ENCODE peak calls at places on chromosome 1, in seven cellular contexts. E is MV-4-11; I is HS-5; C is NCI-H1417; N is activated naive CD8-positive, alpha-beta T cell treated with anti-CD3 and anti-CD28 coated beads, Interleukin-2, amount 10 ng/mL, durations not matched to agents 7 days and 5 days; J is activated CD8-positive, alpha-beta memory T cell treated with anti-CD3 and anti-CD28 coated beads for 1 hour; F is esophagus squamous epithelium. S is an unnamed sample.
A peak's percentile ranks its signal among the peaks of the same experiment; 100 is the strongest.

GRCh38 chr1:8090241-8090702 is 64.2 kb upstream of the ERRFI1 start:
- DNase-seq in J (no peak), E (no peak), C (no peak), N (no peak), F (no peak), I (peak; percentile 98), S (no peak)

GRCh38 chr1:65079941-65080340 is 68.1 kb upstream of the AK4 start:
- DNase-seq in N (no peak), I (peak; percentile 34), C (no peak), E (peak; percentile 57), J (no peak), F (no peak), S (no peak)

GRCh38 chr1:197100677-197101076 is 33.6 kb upstream of the F13B start:
- DNase-seq in E (no peak), I (no peak), N (no peak), F (no peak), J (no peak), C (no peak), S (no peak)

GRCh38 chr1:178653091-178653490 is 72.0 kb upstream of the RALGPS2 start:
- DNase-seq in I (no peak), F (no peak), N (no peak), E (no peak), C (no peak), J (no peak), S (no peak)

GRCh38 chr1:225712391-225712790 is 59.5 kb upstream of the ENAH start:
- DNase-seq in C (no peak), J (no peak), N (no peak), E (peak; percentile 97), F (no peak), I (no peak), S (no peak)

GRCh38 chr1:104855550-104855949 is 1105.9 kb downstream of the AMY1C start:
- DNase-seq in I (no peak), J (no peak), C (no peak), N (no peak), E (no peak), F (no peak), S (no peak)

GRCh38 chr1:161730050-161730564 is 8.8 kb downstream of the FCRLB start:
- DNase-seq in N (no peak), E (peak; percentile 44), F (no peak), J (no peak), I (peak; percentile 74), C (no peak), S (no peak)

GRCh38 chr1:27491748-27492700 is 2.1 kb upstream of the WASF2 start:
- DNase-seq in I (no peak), N (peak; percentile 12), E (peak; percentile 60), F (no peak), J (no peak), C (no peak), S (no peak)